ENCODE peak calls at places on chromosomes 11 and 22, in nine cellular contexts. One of them, this sample, is unnamed. For H3K4me1, the result is how much of the 10 kb centered on the place peaks cover.

GRCh38 chr11:93133710-93134109 is 64.1 kb downstream of the SLC36A4 start:
- DNase-seq in endothelial cell of umbilical vein: no peak
- DNase-seq in breast epithelium: no peak
- DNase-seq in uterus: no peak
- DNase-seq in IMR-90: peak
- DNase-seq in HCT116: no peak
- DNase-seq in stomach: no peak
- DNase-seq in heart left ventricle: no peak
- DNase-seq in spleen: no peak
- DNase-seq in this sample: no peak

GRCh38 chr11:10918698-10919097 is 60.8 kb upstream of the ZBED5 start:
- DNase-seq in endothelial cell of umbilical vein: no peak
- DNase-seq in breast epithelium: no peak
- DNase-seq in uterus: no peak
- DNase-seq in IMR-90: no peak
- DNase-seq in HCT116: no peak
- DNase-seq in stomach: no peak
- DNase-seq in heart left ventricle: no peak
- DNase-seq in spleen: no peak
- DNase-seq in this sample: no peak

GRCh38 chr22:19876314-19876940 is 21.8 kb upstream of the GNB1L start:
- DNase-seq in endothelial cell of umbilical vein: peak
- DNase-seq in breast epithelium: no peak
- DNase-seq in uterus: peak
- DNase-seq in IMR-90: no peak
- DNase-seq in HCT116: no peak
- DNase-seq in stomach: no peak
- DNase-seq in heart left ventricle: peak
- DNase-seq in spleen: peak
- DNase-seq in this sample: peak

GRCh38 chr11:94151311-94151710 is 22.7 kb downstream of the PANX1 start:
- DNase-seq in endothelial cell of umbilical vein: no peak
- DNase-seq in breast epithelium: no peak
- DNase-seq in uterus: no peak
- DNase-seq in IMR-90: no peak
- DNase-seq in HCT116: no peak
- DNase-seq in stomach: no peak
- DNase-seq in heart left ventricle: no peak
- DNase-seq in spleen: no peak
- DNase-seq in this sample: no peak

GRCh38 chr22:43281400-43281799 is 61.8 kb downstream of the SCUBE1 start:
- DNase-seq in endothelial cell of umbilical vein: no peak
- DNase-seq in breast epithelium: no peak
- DNase-seq in uterus: no peak
- DNase-seq in IMR-90: no peak
- DNase-seq in HCT116: no peak
- DNase-seq in stomach: no peak
- DNase-seq in heart left ventricle: no peak
- DNase-seq in spleen: no peak
- DNase-seq in this sample: no peak

GRCh38 chr11:130023204-130023603 is 20.6 kb upstream of the PRDM10 start:
- DNase-seq in endothelial cell of umbilical vein: peak
- DNase-seq in breast epithelium: no peak
- DNase-seq in uterus: no peak
- DNase-seq in IMR-90: peak
- DNase-seq in HCT116: peak
- DNase-seq in stomach: no peak
- DNase-seq in heart left ventricle: no peak
- DNase-seq in spleen: no peak
- DNase-seq in this sample: no peak

GRCh38 chr11:104581246-104581980 is 316.8 kb downstream of the CASP12 start:
- DNase-seq in endothelial cell of umbilical vein: no peak
- DNase-seq in breast epithelium: no peak
- DNase-seq in uterus: no peak
- DNase-seq in IMR-90: peak
- DNase-seq in HCT116: no peak
- DNase-seq in stomach: no peak
- DNase-seq in heart left ventricle: no peak
- DNase-seq in spleen: no peak
- DNase-seq in this sample: no peak

GRCh38 chr22:46070722-46071450 is 79.4 kb upstream of the PPARA start:
- DNase-seq in endothelial cell of umbilical vein: peak
- DNase-seq in breast epithelium: no peak
- DNase-seq in uterus: peak
- DNase-seq in IMR-90: peak
- DNase-seq in HCT116: no peak
- DNase-seq in stomach: peak
- DNase-seq in heart left ventricle: peak
- DNase-seq in spleen: peak
- DNase-seq in this sample: no peak

GRCh38 chr22:31626427-31627150 is 35.4 kb downstream of the PISD start:
- DNase-seq in endothelial cell of umbilical vein: no peak
- DNase-seq in breast epithelium: no peak
- DNase-seq in uterus: no peak
- DNase-seq in IMR-90: no peak
- DNase-seq in HCT116: no peak
- DNase-seq in stomach: peak
- DNase-seq in heart left ventricle: no peak
- DNase-seq in spleen: no peak
- DNase-seq in this sample: no peak

GRCh38 chr11:95641506-95641905 is 148.1 kb downstream of the FAM76B start:
- DNase-seq in endothelial cell of umbilical vein: no peak
- DNase-seq in breast epithelium: peak
- DNase-seq in uterus: no peak
- DNase-seq in IMR-90: no peak
- DNase-seq in HCT116: no peak
- DNase-seq in stomach: no peak
- DNase-seq in heart left ventricle: no peak
- DNase-seq in spleen: peak
- DNase-seq in this sample: no peak

GRCh38 chr22:26483439-26484359 is at the start of the genes HPS4 and SRRD:
- DNase-seq in endothelial cell of umbilical vein: peak
- DNase-seq in breast epithelium: peak
- DNase-seq in uterus: peak
- DNase-seq in IMR-90: peak
- DNase-seq in HCT116: peak
- DNase-seq in stomach: peak
- DNase-seq in heart left ventricle: peak
- DNase-seq in spleen: peak
- DNase-seq in this sample: peak

GRCh38 chr11:32438883-32439487 is 3.6 kb upstream of the WT1 start:
- DNase-seq in endothelial cell of umbilical vein: no peak
- DNase-seq in breast epithelium: no peak
- DNase-seq in uterus: peak
- DNase-seq in IMR-90: no peak
- DNase-seq in HCT116: no peak
- DNase-seq in stomach: no peak
- DNase-seq in heart left ventricle: no peak
- DNase-seq in spleen: peak
- DNase-seq in this sample: no peak

GRCh38 chr11:57502376-57502775 is 13.1 kb downstream of the SLC43A1 start:
- DNase-seq in endothelial cell of umbilical vein: no peak
- DNase-seq in breast epithelium: no peak
- DNase-seq in uterus: no peak
- DNase-seq in IMR-90: no peak
- DNase-seq in HCT116: no peak
- DNase-seq in stomach: no peak
- DNase-seq in heart left ventricle: no peak
- DNase-seq in spleen: no peak
- DNase-seq in this sample: no peak

GRCh38 chr11:8776209-8776608 is 93.6 kb downstream of the RPL27A start:
- DNase-seq in endothelial cell of umbilical vein: no peak
- DNase-seq in breast epithelium: no peak
- DNase-seq in uterus: peak
- DNase-seq in IMR-90: no peak
- DNase-seq in HCT116: no peak
- DNase-seq in stomach: peak
- DNase-seq in heart left ventricle: no peak
- DNase-seq in spleen: no peak
- DNase-seq in this sample: no peak

GRCh38 chr22:35863432-35863831 is 145.8 kb downstream of the APOL5 start:
- DNase-seq in endothelial cell of umbilical vein: no peak
- DNase-seq in breast epithelium: no peak
- DNase-seq in uterus: no peak
- DNase-seq in IMR-90: no peak
- DNase-seq in HCT116: no peak
- DNase-seq in stomach: no peak
- DNase-seq in heart left ventricle: no peak
- DNase-seq in spleen: no peak
- DNase-seq in this sample: no peak

GRCh38 chr11:60862171-60862570 is 5.2 kb upstream of the ZP1 start:
- DNase-seq in endothelial cell of umbilical vein: no peak
- DNase-seq in breast epithelium: no peak
- DNase-seq in uterus: no peak
- DNase-seq in IMR-90: no peak
- DNase-seq in HCT116: no peak
- DNase-seq in stomach: no peak
- DNase-seq in heart left ventricle: no peak
- DNase-seq in spleen: peak
- DNase-seq in this sample: no peak

GRCh38 chr11:33531743-33532181 is 168.9 kb downstream of the C11orf91 start:
- DNase-seq in endothelial cell of umbilical vein: no peak
- DNase-seq in breast epithelium: peak
- DNase-seq in uterus: no peak
- DNase-seq in IMR-90: peak
- DNase-seq in HCT116: no peak
- DNase-seq in stomach: no peak
- DNase-seq in heart left ventricle: no peak
- DNase-seq in spleen: no peak
- DNase-seq in this sample: peak

GRCh38 chr22:19941365-19942070 is at the start of the genes COMT and TXNRD2:
- DNase-seq in endothelial cell of umbilical vein: peak
- DNase-seq in breast epithelium: peak
- DNase-seq in uterus: peak
- DNase-seq in IMR-90: peak
- DNase-seq in HCT116: no peak
- DNase-seq in stomach: peak
- DNase-seq in heart left ventricle: peak
- DNase-seq in spleen: peak
- DNase-seq in this sample: peak

GRCh38 chr22:46006379-46007002 is 29.5 kb upstream of the WNT7B start:
- DNase-seq in endothelial cell of umbilical vein: peak
- DNase-seq in breast epithelium: peak
- DNase-seq in uterus: peak
- DNase-seq in IMR-90: peak
- DNase-seq in HCT116: peak
- DNase-seq in stomach: peak
- DNase-seq in heart left ventricle: peak
- DNase-seq in spleen: peak
- DNase-seq in this sample: peak

DNA sequence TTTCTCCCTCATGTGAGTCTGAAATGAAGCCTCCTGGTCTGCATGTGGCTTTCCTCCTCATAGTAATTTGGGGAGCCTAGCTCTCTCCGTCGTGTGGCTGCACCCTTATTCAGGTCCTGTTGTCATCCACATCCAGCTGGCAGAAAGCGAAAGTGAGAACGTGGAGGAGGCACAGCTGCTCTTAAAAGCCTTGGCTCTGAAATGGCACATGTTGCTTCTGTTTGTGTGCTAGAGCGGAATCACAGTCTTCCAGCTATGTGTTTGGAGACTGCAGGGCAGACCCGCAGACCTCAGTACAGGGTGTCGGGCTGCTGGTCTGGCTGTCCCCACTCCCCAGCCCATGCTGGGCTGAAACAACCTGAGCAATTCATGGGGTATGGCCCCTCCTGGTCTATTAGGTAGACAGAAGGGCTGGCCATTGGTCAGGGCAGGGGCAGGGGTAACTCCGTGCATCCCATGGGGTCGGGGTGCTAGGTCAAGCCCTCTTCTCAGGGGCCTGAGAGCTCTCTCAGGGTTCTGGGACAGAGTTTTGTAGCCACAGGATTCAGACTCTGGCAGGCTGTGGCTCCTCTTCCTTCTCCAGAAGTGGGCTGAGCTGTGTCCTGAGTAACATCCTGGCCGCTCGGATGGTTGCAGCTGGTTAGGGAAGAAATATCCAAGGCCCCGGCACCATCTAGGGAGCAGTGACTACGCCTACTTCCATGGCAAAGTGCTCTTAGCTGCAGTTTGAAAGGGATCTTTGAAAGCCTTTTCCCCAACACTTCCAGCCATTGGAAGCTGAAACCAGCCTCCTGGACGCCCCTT is 50.6 kb downstream of the C11orf96 start:
- DNase-seq in endothelial cell of umbilical vein: no peak
- DNase-seq in breast epithelium: no peak
- DNase-seq in uterus: peak
- DNase-seq in IMR-90: peak
- DNase-seq in HCT116: no peak
- DNase-seq in stomach: no peak
- DNase-seq in heart left ventricle: peak
- DNase-seq in spleen: peak
- DNase-seq in this sample: peak
- H3K27ac ChIP-seq in endothelial cell of umbilical vein: no peak
- H3K27ac ChIP-seq in breast epithelium: no peak
- H3K27ac ChIP-seq in uterus: peak
- H3K27ac ChIP-seq in IMR-90: no peak
- H3K27ac ChIP-seq in HCT116: no peak
- H3K27ac ChIP-seq in stomach: peak
- H3K27ac ChIP-seq in heart left ventricle: peak
- H3K27ac ChIP-seq in spleen: peak
- H3K27ac ChIP-seq in this sample: peak

GRCh38 chr11:29485641-29486040 is 531.2 kb downstream of the KCNA4 start:
- DNase-seq in endothelial cell of umbilical vein: no peak
- DNase-seq in breast epithelium: no peak
- DNase-seq in uterus: no peak
- DNase-seq in IMR-90: peak
- DNase-seq in HCT116: no peak
- DNase-seq in stomach: no peak
- DNase-seq in heart left ventricle: no peak
- DNase-seq in spleen: no peak
- DNase-seq in this sample: no peak
- H3K4me1 ChIP-seq in endothelial cell of umbilical vein: under half
- H3K4me1 ChIP-seq in breast epithelium: under half
- H3K4me1 ChIP-seq in uterus: under half
- H3K4me1 ChIP-seq in IMR-90: under half
- H3K4me1 ChIP-seq in HCT116: under half
- H3K4me1 ChIP-seq in stomach: under half
- H3K4me1 ChIP-seq in heart left ventricle: under half
- H3K4me1 ChIP-seq in spleen: under half
- H3K4me1 ChIP-seq in this sample: under half

DNA sequence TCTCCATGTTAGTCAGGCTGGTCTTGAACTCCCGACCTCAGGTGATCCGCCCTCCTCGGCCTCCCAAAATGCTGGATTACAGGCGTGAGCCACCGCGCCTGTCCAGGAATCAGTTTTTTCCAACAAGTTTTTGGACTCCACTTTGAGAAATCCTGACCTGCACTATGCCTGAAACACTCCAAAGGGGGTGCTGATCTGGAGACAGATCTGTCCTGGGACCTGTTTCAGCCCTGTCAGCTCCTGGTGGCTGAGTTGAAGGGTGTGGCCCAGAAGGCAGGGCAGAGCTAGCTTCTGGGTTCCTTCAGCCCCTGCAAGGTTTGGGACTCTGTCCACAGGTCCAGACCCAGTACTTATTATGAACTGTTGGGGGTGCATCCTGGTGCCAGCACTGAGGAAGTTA is 1.2 kb downstream of the DNAJC4 start:
- DNase-seq in endothelial cell of umbilical vein: no peak
- DNase-seq in breast epithelium: no peak
- DNase-seq in uterus: peak
- DNase-seq in IMR-90: no peak
- DNase-seq in HCT116: no peak
- DNase-seq in stomach: no peak
- DNase-seq in heart left ventricle: peak
- DNase-seq in spleen: no peak
- DNase-seq in this sample: no peak
- TF ChIP-seq POLR2A in endothelial cell of umbilical vein: no peak
- TF ChIP-seq POLR2A in breast epithelium: no peak
- TF ChIP-seq POLR2A in uterus: no peak
- TF ChIP-seq POLR2A in IMR-90: no peak
- TF ChIP-seq POLR2A in HCT116: no peak
- TF ChIP-seq POLR2A in stomach: no peak
- TF ChIP-seq POLR2A in heart left ventricle: no peak
- TF ChIP-seq POLR2A in spleen: no peak
- TF ChIP-seq POLR2A in this sample: no peak

GRCh38 chr11:69273571-69273970 is 20.4 kb upstream of the MYEOV start:
- DNase-seq in endothelial cell of umbilical vein: no peak
- DNase-seq in breast epithelium: no peak
- DNase-seq in uterus: no peak
- DNase-seq in IMR-90: no peak
- DNase-seq in HCT116: no peak
- DNase-seq in stomach: no peak
- DNase-seq in heart left ventricle: no peak
- DNase-seq in spleen: no peak
- DNase-seq in this sample: no peak
- H3K27ac ChIP-seq in endothelial cell of umbilical vein: no peak
- H3K27ac ChIP-seq in breast epithelium: peak
- H3K27ac ChIP-seq in uterus: no peak
- H3K27ac ChIP-seq in IMR-90: no peak
- H3K27ac ChIP-seq in HCT116: no peak
- H3K27ac ChIP-seq in stomach: peak
- H3K27ac ChIP-seq in heart left ventricle: no peak
- H3K27ac ChIP-seq in spleen: no peak
- H3K27ac ChIP-seq in this sample: no peak